ENCODE peak calls at places on chromosomes 5 and 9, in six cellular contexts. U is H54; N is stimulated activated CD4-positive, alpha-beta T cell treated with anti-CD3 and anti-CD28 coated beads, Interleukin-2, amount 100 ng/mL, for 4 hours; M is germinal center; J is Kasumi-1; Z is activated T-cell treated with anti-CD3 and anti-CD28 coated beads for 24 hours. F is an unnamed sample.

GRCh38 chr5:176830422-176831025 is 20.2 kb downstream of the UNC5A start:
- DNase-seq in U (no peak), N (no peak), M (no peak), J (no peak), Z (no peak), F (no peak)

GRCh38 chr9:127705577-127706215 is 1.1 kb upstream of the CFAP157 start:
- DNase-seq in U (no peak), N (no peak), M (no peak), J (no peak), Z (no peak), F (no peak)

GRCh38 chr5:108238936-108239887 is 142.7 kb downstream of the FBXL17 start:
- DNase-seq in U (no peak), N (no peak), M (no peak), J (no peak), Z (no peak), F (no peak)

GRCh38 chr5:167296680-167297079 is 994.8 kb upstream of the WWC1 start:
- DNase-seq in U (peak; percentile 7), N (no peak), M (no peak), J (no peak), Z (no peak), F (no peak)

GRCh38 chr9:68443560-68443959 is 87.1 kb downstream of the PGM5 start:
- DNase-seq in U (no peak), N (no peak), M (no peak), J (no peak), Z (no peak), F (peak; percentile 3)

GRCh38 chr9:93137362-93137761 is 3.3 kb upstream of the NINJ1 start:
- DNase-seq in U (no peak), N (no peak), M (no peak), J (no peak), Z (no peak), F (no peak)

GRCh38 chr9:38352716-38353334 is 39.7 kb upstream of the ALDH1B1 start:
- DNase-seq in U (no peak), N (no peak), M (no peak), J (no peak), Z (no peak), F (no peak)

GRCh38 chr9:89878687-89879086 is 273.9 kb downstream of the GADD45G start:
- DNase-seq in U (no peak), N (no peak), M (no peak), J (no peak), Z (no peak), F (peak; percentile 70)

GRCh38 chr9:134057311-134057665 is 10.5 kb downstream of the BRD3 start:
- DNase-seq in U (no peak), N (no peak), M (no peak), J (no peak), Z (no peak), F (no peak)

GRCh38 chr9:38744484-38744883 is 24.6 kb upstream of the FAM240B start:
- DNase-seq in U (no peak), N (no peak), M (no peak), J (no peak), Z (no peak), F (no peak)

GRCh38 chr9:129318121-129319075 is 140.3 kb upstream of the IER5L start:
- DNase-seq in U (no peak), N (no peak), M (no peak), J (no peak), Z (no peak), F (no peak)

GRCh38 chr5:181008136-181008535 is 19.5 kb downstream of the BTNL3 start:
- DNase-seq in U (no peak), N (no peak), M (no peak), J (no peak), Z (no peak), F (no peak)

GRCh38 chr9:109047259-109047658 is 34.0 kb upstream of the CTNNAL1 start:
- DNase-seq in U (no peak), N (no peak), M (no peak), J (no peak), Z (no peak), F (no peak)

GRCh38 chr9:105193560-105193959 is 50.9 kb upstream of the SLC44A1 start:
- DNase-seq in U (no peak), N (no peak), M (no peak), J (no peak), Z (no peak), F (no peak)

GRCh38 chr5:132485641-132486317 is 4.8 kb downstream of the IRF1 start:
- DNase-seq in U (no peak), N (no peak), M (no peak), J (no peak), Z (no peak), F (no peak)